ENCODE peak calls at places on chromosomes 6 and 20, in four cellular contexts. One of them, this sample, is unnamed. For H3K9me1, the result is how much of the 10 kb centered on the place peaks cover.

GRCh38 chr20:41172296-41173140 is 35.2 kb downstream of the PLCG1 start:
- DNase-seq in K562: no peak
- DNase-seq in IMR-90: no peak
- DNase-seq in endothelial cell of umbilical vein: no peak
- DNase-seq in this sample: no peak

GRCh38 chr6:16619017-16619416 is 142.2 kb downstream of the ATXN1 start:
- DNase-seq in endothelial cell of umbilical vein: no peak
- DNase-seq in IMR-90: no peak
- DNase-seq in K562: no peak
- DNase-seq in this sample: no peak

GRCh38 chr6:145749632-145750031 is 14.3 kb upstream of the EPM2A start:
- DNase-seq in IMR-90: peak
- DNase-seq in K562: no peak
- DNase-seq in endothelial cell of umbilical vein: peak
- DNase-seq in this sample: no peak

GRCh38 chr6:15207923-15208322 is 37.9 kb upstream of the JARID2 start:
- DNase-seq in IMR-90: peak
- DNase-seq in K562: no peak
- DNase-seq in endothelial cell of umbilical vein: no peak
- DNase-seq in this sample: no peak

GRCh38 chr6:110340566-110340965 is 17.6 kb downstream of the METTL24 start:
- DNase-seq in endothelial cell of umbilical vein: no peak
- DNase-seq in K562: no peak
- DNase-seq in IMR-90: no peak
- DNase-seq in this sample: no peak

GRCh38 chr20:63041776-63042175 is 35.0 kb upstream of the BHLHE23 start:
- DNase-seq in IMR-90: no peak
- DNase-seq in endothelial cell of umbilical vein: no peak
- DNase-seq in K562: no peak
- DNase-seq in this sample: no peak

GRCh38 chr6:21103626-21104224 is 489.8 kb upstream of the SOX4 start:
- DNase-seq in IMR-90: peak
- DNase-seq in K562: no peak
- DNase-seq in endothelial cell of umbilical vein: no peak
- DNase-seq in this sample: no peak

GRCh38 chr6:150238294-150238693 is 95.5 kb downstream of the PPP1R14C start:
- DNase-seq in endothelial cell of umbilical vein: peak
- DNase-seq in K562: no peak
- DNase-seq in IMR-90: peak
- DNase-seq in this sample: no peak

GRCh38 chr20:50187403-50188051 is 3.1 kb upstream of the CEBPB start:
- DNase-seq in IMR-90: peak
- DNase-seq in endothelial cell of umbilical vein: no peak
- DNase-seq in K562: peak
- DNase-seq in this sample: no peak

GRCh38 chr6:72873438-72873837 is 251.6 kb downstream of the KCNQ5 start:
- DNase-seq in endothelial cell of umbilical vein: no peak
- DNase-seq in IMR-90: no peak
- DNase-seq in K562: no peak
- DNase-seq in this sample: no peak

GRCh38 chr6:53492860-53493634 is 51.9 kb downstream of the GCLC start:
- DNase-seq in endothelial cell of umbilical vein: peak
- DNase-seq in IMR-90: peak
- DNase-seq in K562: peak
- DNase-seq in this sample: peak

GRCh38 chr6:119129148-119129967 is 50.9 kb upstream of the FAM184A start:
- DNase-seq in IMR-90: peak
- DNase-seq in K562: peak
- DNase-seq in endothelial cell of umbilical vein: peak
- DNase-seq in this sample: no peak

GRCh38 chr20:58772786-58773185 is 77.9 kb downstream of the GNAS-AS1 start:
- DNase-seq in K562: no peak
- DNase-seq in endothelial cell of umbilical vein: no peak
- DNase-seq in IMR-90: no peak
- DNase-seq in this sample: no peak

GRCh38 chr6:139336488-139336887 is 38.0 kb downstream of the CITED2 start:
- DNase-seq in K562: no peak
- DNase-seq in IMR-90: peak
- DNase-seq in endothelial cell of umbilical vein: no peak
- DNase-seq in this sample: no peak

GRCh38 chr6:24851086-24851485 is 52.4 kb upstream of the ARMH2 start:
- DNase-seq in K562: no peak
- DNase-seq in IMR-90: no peak
- DNase-seq in endothelial cell of umbilical vein: no peak
- DNase-seq in this sample: no peak

GRCh38 chr6:4603291-4603690 is 172.9 kb upstream of the CDYL start:
- DNase-seq in endothelial cell of umbilical vein: peak
- DNase-seq in IMR-90: peak
- DNase-seq in K562: no peak
- DNase-seq in this sample: peak

GRCh38 chr20:10110151-10110550 is 75.4 kb downstream of the ANKEF1 start:
- DNase-seq in IMR-90: peak
- DNase-seq in endothelial cell of umbilical vein: no peak
- DNase-seq in K562: no peak
- DNase-seq in this sample: peak

GRCh38 chr6:7080311-7080710 is 27.4 kb upstream of the RREB1 start:
- DNase-seq in K562: no peak
- DNase-seq in endothelial cell of umbilical vein: no peak
- DNase-seq in IMR-90: no peak
- DNase-seq in this sample: no peak

GRCh38 chr20:38168791-38169589 is 3.9 kb upstream of the TGM2 start:
- DNase-seq in IMR-90: no peak
- DNase-seq in K562: no peak
- DNase-seq in endothelial cell of umbilical vein: peak
- DNase-seq in this sample: no peak

GRCh38 chr6:8059129-8059528 is 5.1 kb downstream of the BLOC1S5 start:
- DNase-seq in K562: no peak
- DNase-seq in endothelial cell of umbilical vein: peak
- DNase-seq in IMR-90: peak
- DNase-seq in this sample: no peak

GRCh38 chr20:64109831-64110391 is 2.5 kb upstream of the NPBWR2 start:
- DNase-seq in IMR-90: no peak
- DNase-seq in endothelial cell of umbilical vein: no peak
- DNase-seq in K562: no peak
- DNase-seq in this sample: no peak

GRCh38 chr6:84358581-84358980 is 131.1 kb upstream of the CEP162 start:
- DNase-seq in endothelial cell of umbilical vein: no peak
- DNase-seq in K562: no peak
- DNase-seq in IMR-90: no peak
- DNase-seq in this sample: no peak

GRCh38 chr20:33653900-33654596 is 8.1 kb upstream of the C20orf144 start:
- DNase-seq in endothelial cell of umbilical vein: no peak
- DNase-seq in IMR-90: no peak
- DNase-seq in K562: no peak
- DNase-seq in this sample: no peak

GRCh38 chr6:109344226-109344625 is 38.0 kb downstream of the CD164 start:
- DNase-seq in K562: no peak
- DNase-seq in IMR-90: no peak
- DNase-seq in endothelial cell of umbilical vein: no peak
- DNase-seq in this sample: no peak

GRCh38 chr6:3740551-3741476 is 10.7 kb downstream of the PXDC1 start:
- DNase-seq in endothelial cell of umbilical vein: no peak
- DNase-seq in K562: no peak
- DNase-seq in IMR-90: no peak
- DNase-seq in this sample: no peak

GRCh38 chr6:33668914-33669313 is 42.6 kb downstream of the UQCC2 start:
- DNase-seq in IMR-90: no peak
- DNase-seq in K562: peak
- DNase-seq in endothelial cell of umbilical vein: no peak
- DNase-seq in this sample: peak

GRCh38 chr6:99821164-99821563 is 172.9 kb downstream of the MCHR2 start:
- DNase-seq in K562: no peak
- DNase-seq in endothelial cell of umbilical vein: peak
- DNase-seq in IMR-90: no peak
- DNase-seq in this sample: no peak

GRCh38 chr6:148932208-148932607 is 185.4 kb downstream of the UST start:
- DNase-seq in IMR-90: no peak
- DNase-seq in endothelial cell of umbilical vein: no peak
- DNase-seq in K562: no peak
- DNase-seq in this sample: no peak

GRCh38 chr20:17460119-17460518 is 71.1 kb downstream of the BFSP1 start:
- DNase-seq in K562: peak
- DNase-seq in endothelial cell of umbilical vein: no peak
- DNase-seq in IMR-90: no peak
- DNase-seq in this sample: no peak

GRCh38 chr6:116881236-116881635 is 4.2 kb downstream of the RFX6 start:
- DNase-seq in endothelial cell of umbilical vein: no peak
- DNase-seq in IMR-90: no peak
- DNase-seq in K562: no peak
- DNase-seq in this sample: no peak

GRCh38 chr6:63773200-63773599 is 137.6 kb downstream of the PHF3 start:
- DNase-seq in IMR-90: no peak
- DNase-seq in endothelial cell of umbilical vein: no peak
- DNase-seq in K562: no peak
- DNase-seq in this sample: no peak

GRCh38 chr6:167108278-167108677 is 14.6 kb upstream of the CCR6 start:
- DNase-seq in K562: no peak
- DNase-seq in endothelial cell of umbilical vein: no peak
- DNase-seq in IMR-90: no peak
- DNase-seq in this sample: no peak

GRCh38 chr6:167107787-167108186 is 15.1 kb upstream of the CCR6 start:
- DNase-seq in endothelial cell of umbilical vein: no peak
- DNase-seq in K562: no peak
- DNase-seq in IMR-90: no peak
- DNase-seq in this sample: no peak

GRCh38 chr6:167105060-167105459 is 17.8 kb upstream of the CCR6 start:
- DNase-seq in IMR-90: no peak
- DNase-seq in endothelial cell of umbilical vein: no peak
- DNase-seq in K562: no peak
- DNase-seq in this sample: no peak

GRCh38 chr6:167104388-167104787 is 18.5 kb upstream of the CCR6 start:
- DNase-seq in endothelial cell of umbilical vein: no peak
- DNase-seq in K562: no peak
- DNase-seq in IMR-90: no peak
- DNase-seq in this sample: no peak

DNA sequence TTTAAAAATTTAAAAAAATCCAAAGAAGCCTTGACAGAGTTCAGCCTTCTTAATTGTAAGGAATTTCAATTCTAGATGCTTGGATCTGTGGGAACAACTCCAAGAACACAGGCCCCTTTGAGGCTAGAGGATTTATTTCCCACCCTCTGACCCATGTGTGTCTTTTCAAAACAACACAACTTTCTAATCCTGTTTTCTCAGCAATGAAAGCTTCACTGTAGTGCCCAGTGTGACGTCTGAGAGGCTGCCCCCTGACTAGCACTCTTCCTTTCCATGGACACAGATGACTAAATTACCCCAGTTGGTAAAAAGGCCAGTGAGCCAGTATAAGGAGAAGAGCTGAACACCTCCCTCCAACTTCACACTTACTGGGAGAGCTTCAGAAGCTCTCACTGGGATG is 16.5 kb upstream of the CCR6 start:
- DNase-seq in endothelial cell of umbilical vein: no peak
- DNase-seq in IMR-90: no peak
- DNase-seq in K562: no peak
- DNase-seq in this sample: no peak
- H3K9me1 ChIP-seq in endothelial cell of umbilical vein: under half
- H3K9me1 ChIP-seq in IMR-90: under half
- H3K9me1 ChIP-seq in K562: under half
- H3K9me1 ChIP-seq in this sample: under half

DNA sequence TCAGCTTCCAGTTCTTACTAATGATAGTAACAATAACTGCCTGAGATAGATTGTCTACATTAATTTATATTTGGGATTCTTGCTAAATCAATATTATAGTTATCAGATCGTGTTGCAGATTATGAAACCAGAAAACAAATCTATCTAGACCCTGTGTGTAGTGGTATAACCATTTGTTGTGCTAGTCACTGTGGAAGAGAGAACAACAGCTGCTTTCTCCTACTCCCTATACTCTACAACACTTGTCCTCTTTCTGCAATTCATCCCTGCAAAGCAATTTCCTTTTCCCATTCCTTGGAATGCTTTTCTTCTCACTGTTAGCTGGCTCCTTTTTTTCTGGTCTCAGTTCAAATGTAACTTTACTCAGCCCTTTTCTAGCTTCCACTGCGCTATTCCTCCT is 8.3 kb downstream of the COX7A2 start:
- DNase-seq in K562: no peak
- DNase-seq in IMR-90: no peak
- DNase-seq in endothelial cell of umbilical vein: no peak
- DNase-seq in this sample: no peak
- H3K9me1 ChIP-seq in K562: under half
- H3K9me1 ChIP-seq in IMR-90: under half
- H3K9me1 ChIP-seq in endothelial cell of umbilical vein: under half
- H3K9me1 ChIP-seq in this sample: under half

GRCh38 chr6:31739639-31740396 is at the start of gene MSH5:
- DNase-seq in endothelial cell of umbilical vein: peak
- DNase-seq in K562: peak
- DNase-seq in IMR-90: peak
- DNase-seq in this sample: peak
- H3K9me1 ChIP-seq in endothelial cell of umbilical vein: under half
- H3K9me1 ChIP-seq in K562: under half
- H3K9me1 ChIP-seq in IMR-90: under half
- H3K9me1 ChIP-seq in this sample: under half

GRCh38 chr6:1576166-1576565 is 33.5 kb upstream of the FOXC1 start:
- DNase-seq in endothelial cell of umbilical vein: no peak
- DNase-seq in K562: no peak
- DNase-seq in IMR-90: no peak
- DNase-seq in this sample: no peak
- H3K9me1 ChIP-seq in endothelial cell of umbilical vein: under half
- H3K9me1 ChIP-seq in K562: under half
- H3K9me1 ChIP-seq in IMR-90: under half
- H3K9me1 ChIP-seq in this sample: under half

GRCh38 chr6:156809034-156809433 is 31.9 kb downstream of the ARID1B start:
- DNase-seq in IMR-90: peak
- DNase-seq in endothelial cell of umbilical vein: peak
- DNase-seq in K562: no peak
- DNase-seq in this sample: no peak

GRCh38 chr6:156808287-156808686 is 31.1 kb downstream of the ARID1B start:
- DNase-seq in IMR-90: peak
- DNase-seq in endothelial cell of umbilical vein: peak
- DNase-seq in K562: no peak
- DNase-seq in this sample: no peak

GRCh38 chr6:156807795-156808194 is 30.6 kb downstream of the ARID1B start:
- DNase-seq in IMR-90: no peak
- DNase-seq in endothelial cell of umbilical vein: peak
- DNase-seq in K562: no peak
- DNase-seq in this sample: no peak

GRCh38 chr6:156809446-156810178 is 32.4 kb downstream of the ARID1B start:
- DNase-seq in endothelial cell of umbilical vein: no peak
- DNase-seq in IMR-90: no peak
- DNase-seq in K562: no peak
- DNase-seq in this sample: no peak

GRCh38 chr6:156807028-156807427 is 29.9 kb downstream of the ARID1B start:
- DNase-seq in endothelial cell of umbilical vein: no peak
- DNase-seq in IMR-90: no peak
- DNase-seq in K562: no peak
- DNase-seq in this sample: no peak
- H3K9me1 ChIP-seq in endothelial cell of umbilical vein: under half
- H3K9me1 ChIP-seq in IMR-90: under half
- H3K9me1 ChIP-seq in K562: under half
- H3K9me1 ChIP-seq in this sample: under half